ENCODE peak calls at places on chromosomes 6 and 20, in seven cellular contexts. K is HT1080; D is NCI-H345; U is WTC11; O is cardiac septum; L is GM13976; P is activated effector memory CD4-positive, alpha-beta T cell treated with anti-CD3 and anti-CD28 coated beads, Interleukin-2, amount 50 U/mL, for 16 hours. I is an unnamed sample.

GRCh38 chr20:51960004-51960403 is 157.7 kb upstream of the SALL4 start:
- DNase-seq in O (no peak), K (no peak), L (no peak), P (no peak), U (no peak), D (no peak), I (no peak)

GRCh38 chr6:41562633-41562975 is 16.4 kb downstream of the FOXP4 start:
- DNase-seq in D (no peak), O (no peak), U (no peak), P (no peak), L (no peak), K (no peak), I (no peak)

GRCh38 chr20:16479666-16480065 is 93.6 kb downstream of the KIF16B start:
- DNase-seq in K (no peak), O (no peak), D (no peak), P (no peak), L (no peak), U (no peak), I (no peak)

GRCh38 chr6:82362868-82363267 is 749 bp upstream of the TPBG start:
- DNase-seq in K (peak; percentile 25), U (no peak), P (no peak), O (no peak), L (no peak), D (no peak), I (no peak)

GRCh38 chr6:40894962-40895799 is 143.8 kb downstream of the UNC5CL start:
- DNase-seq in K (peak; percentile 84), D (no peak), O (no peak), P (no peak), L (no peak), U (peak; percentile 82), I (no peak)

GRCh38 chr6:158611600-158612041 is 32.9 kb downstream of the DYNLT1 start:
- DNase-seq in O (no peak), D (no peak), K (no peak), L (no peak), U (peak; percentile 83), P (no peak), I (no peak)

GRCh38 chr6:149474108-149474935 is 10.5 kb downstream of the ZC3H12D start:
- DNase-seq in P (peak; percentile 67), L (no peak), O (no peak), D (no peak), K (no peak), U (no peak), I (no peak)

GRCh38 chr20:37897008-37897548 is 5.8 kb upstream of the VSTM2L start:
- DNase-seq in K (no peak), P (no peak), D (no peak), L (no peak), O (no peak), U (peak; percentile 67), I (no peak)

GRCh38 chr6:31729979-31730630 is 1.0 kb upstream of the DDAH2 start:
- DNase-seq in P (peak; percentile 86), K (peak; percentile 92), L (peak; percentile 88), O (peak; percentile 95), D (peak; percentile 78), U (peak; percentile 95), I (peak; percentile 27)

GRCh38 chr6:135673671-135674309 is 176.2 kb upstream of the AHI1 start:
- DNase-seq in U (no peak), D (no peak), K (peak; percentile 61), P (no peak), O (no peak), L (no peak), I (no peak)

GRCh38 chr6:170162771-170163404 is 128.0 kb downstream of the DLL1 start:
- DNase-seq in O (no peak), K (no peak), D (no peak), U (no peak), L (no peak), P (no peak), I (no peak)

GRCh38 chr20:5147193-5147592 is 20.4 kb downstream of the CDS2 start:
- DNase-seq in O (no peak), U (no peak), P (no peak), K (no peak), D (no peak), L (no peak), I (no peak)

GRCh38 chr6:160002882-160003281 is 34.0 kb downstream of the IGF2R start:
- DNase-seq in L (no peak), D (no peak), P (no peak), K (no peak), U (no peak), O (no peak), I (no peak)

GRCh38 chr6:53671111-53671510 is 5.6 kb upstream of the KLHL31 start:
- DNase-seq in P (no peak), L (no peak), O (no peak), K (peak; percentile 82), D (no peak), U (no peak), I (no peak)

GRCh38 chr6:6494677-6495076 is 93.8 kb upstream of the LY86 start:
- DNase-seq in K (peak; percentile 22), D (no peak), O (peak; percentile 81), U (peak; percentile 85), P (no peak), L (peak; percentile 71), I (no peak)

GRCh38 chr6:31898200-31899011 is 908 bp upstream of the EHMT2 start:
- DNase-seq in U (no peak), O (no peak), P (peak; percentile 72), L (peak; percentile 45), D (peak; percentile 66), K (peak; percentile 64), I (no peak)

GRCh38 chr6:27476090-27476489 is 3.2 kb upstream of the ZNF184 start:
- DNase-seq in U (no peak), D (no peak), L (no peak), K (no peak), O (no peak), P (no peak), I (no peak)

GRCh38 chr6:235763-236360 is 56.4 kb upstream of the DUSP22 start:
- DNase-seq in D (no peak), L (no peak), O (no peak), P (peak; percentile 84), K (peak; percentile 58), U (no peak), I (no peak)

GRCh38 chr6:166450167-166450873 is 67.6 kb upstream of the MPC1 start:
- DNase-seq in K (no peak), O (peak; percentile 55), P (no peak), D (no peak), U (no peak), L (no peak), I (no peak)

GRCh38 chr6:50270427-50270826 is 220.7 kb upstream of the DEFB112 start:
- DNase-seq in O (no peak), U (no peak), P (no peak), L (no peak), K (peak; percentile 2), D (peak; percentile 73), I (no peak)

GRCh38 chr20:50141811-50142561 is 11.5 kb downstream of the PEDS1 start:
- DNase-seq in O (no peak), K (no peak), D (no peak), L (no peak), U (no peak), P (no peak), I (no peak)

GRCh38 chr6:37320649-37321048 is 33.1 kb upstream of the RNF8 start:
- DNase-seq in P (no peak), O (no peak), D (no peak), K (no peak), L (no peak), U (no peak), I (no peak)

GRCh38 chr6:37017606-37018005 is 12.2 kb downstream of the FGD2 start:
- DNase-seq in L (no peak), U (no peak), D (no peak), K (no peak), P (no peak), O (no peak), I (no peak)

GRCh38 chr6:20891161-20891560 is 356.9 kb downstream of the CDKAL1 start:
- DNase-seq in U (no peak), D (peak; percentile 85), P (no peak), L (no peak), K (no peak), O (no peak), I (no peak)

GRCh38 chr20:62409935-62410741 is 3.1 kb upstream of the CABLES2 start:
- DNase-seq in K (peak; percentile 32), O (no peak), P (peak; percentile 76), D (peak; percentile 89), L (peak; percentile 78), U (peak; percentile 76), I (no peak)

GRCh38 chr20:9978395-9979004 is 56.3 kb upstream of the ANKEF1 start:
- DNase-seq in U (no peak), O (no peak), P (no peak), D (peak; percentile 82), K (peak; percentile 91), L (peak; percentile 58), I (peak; percentile 47)

GRCh38 chr6:43090557-43090952 is 14.4 kb downstream of the PTK7 start:
- DNase-seq in D (peak; percentile 12), O (no peak), P (no peak), K (no peak), U (no peak), L (no peak), I (no peak)

GRCh38 chr6:167227984-167228383 is 63.1 kb upstream of the UNC93A start:
- DNase-seq in L (no peak), O (peak; percentile 12), P (no peak), U (no peak), K (no peak), D (no peak), I (no peak)

GRCh38 chr6:32879691-32880090 is 25.7 kb downstream of the PSMB9 start:
- DNase-seq in O (no peak), P (no peak), L (no peak), U (no peak), D (no peak), K (no peak), I (no peak)

GRCh38 chr6:157019115-157019628 is 242.0 kb downstream of the ARID1B start:
- DNase-seq in K (peak; percentile 20), O (no peak), P (no peak), L (peak; percentile 24), U (no peak), D (peak; percentile 23), I (no peak)

GRCh38 chr6:26196846-26197683 is 109.8 kb downstream of the HFE start:
- DNase-seq in U (peak; percentile 75), L (peak; percentile 87), P (peak; percentile 90), K (peak; percentile 88), D (peak; percentile 90), O (peak; percentile 84), I (peak; percentile 78)

GRCh38 chr6:157747395-157747794 is 75.7 kb upstream of the SNX9 start:
- DNase-seq in D (no peak), K (no peak), O (no peak), U (no peak), L (no peak), P (no peak), I (no peak)

GRCh38 chr20:24993337-24994185 is 1.0 kb upstream of the APMAP start:
- DNase-seq in K (peak; percentile 65), U (no peak), P (no peak), O (no peak), L (no peak), D (peak; percentile 72), I (no peak)

I was measured in occipital lobe.